ENCODE peak calls at places on chromosomes 13 and 19, in four cellular contexts. One of them, this sample, is unnamed. For H3K4me1, the result is how much of the 10 kb centered on the place peaks cover.

GRCh38 chr13:107832521-107833095 is 382.7 kb downstream of the LIG4 start:
- DNase-seq in stomach: no peak
- DNase-seq in endothelial cell of umbilical vein: no peak
- DNase-seq in sigmoid colon: no peak
- DNase-seq in this sample: no peak

GRCh38 chr19:52961981-52962380 is 700 bp downstream of the ZNF816 start:
- DNase-seq in stomach: no peak
- DNase-seq in endothelial cell of umbilical vein: no peak
- DNase-seq in sigmoid colon: no peak
- DNase-seq in this sample: no peak

GRCh38 chr13:73934215-73934623 is 200.0 kb downstream of the KLF12 start:
- DNase-seq in stomach: no peak
- DNase-seq in endothelial cell of umbilical vein: peak
- DNase-seq in sigmoid colon: no peak
- DNase-seq in this sample: no peak

GRCh38 chr19:40398417-40399056 is 8.6 kb upstream of the HIPK4 start:
- DNase-seq in stomach: peak
- DNase-seq in endothelial cell of umbilical vein: peak
- DNase-seq in sigmoid colon: no peak
- DNase-seq in this sample: no peak

GRCh38 chr19:55285225-55285890 is 1.6 kb downstream of the BRSK1 start:
- DNase-seq in stomach: no peak
- DNase-seq in endothelial cell of umbilical vein: no peak
- DNase-seq in sigmoid colon: no peak
- DNase-seq in this sample: no peak

GRCh38 chr19:49149652-49150105 is 5.5 kb downstream of the HRC start:
- DNase-seq in stomach: peak
- DNase-seq in endothelial cell of umbilical vein: peak
- DNase-seq in sigmoid colon: peak
- DNase-seq in this sample: no peak

GRCh38 chr19:30718728-30719127 is 346.5 kb downstream of the ZNF536 start:
- DNase-seq in stomach: no peak
- DNase-seq in endothelial cell of umbilical vein: no peak
- DNase-seq in sigmoid colon: no peak
- DNase-seq in this sample: no peak

GRCh38 chr13:44243198-44243852 is 130.3 kb upstream of the SERP2 start:
- DNase-seq in stomach: peak
- DNase-seq in endothelial cell of umbilical vein: peak
- DNase-seq in sigmoid colon: no peak
- DNase-seq in this sample: no peak

GRCh38 chr13:85417807-85418206 is 381.4 kb downstream of the SLITRK6 start:
- DNase-seq in stomach: no peak
- DNase-seq in endothelial cell of umbilical vein: no peak
- DNase-seq in sigmoid colon: no peak
- DNase-seq in this sample: no peak

GRCh38 chr19:35533822-35534521 is 716 bp downstream of the GAPDHS start:
- DNase-seq in stomach: peak
- DNase-seq in endothelial cell of umbilical vein: no peak
- DNase-seq in sigmoid colon: no peak
- DNase-seq in this sample: peak

GRCh38 chr19:44587863-44588752 is 25.3 kb upstream of the IGSF23 start:
- DNase-seq in stomach: no peak
- DNase-seq in endothelial cell of umbilical vein: peak
- DNase-seq in sigmoid colon: no peak
- DNase-seq in this sample: no peak

GRCh38 chr13:25796474-25796873 is 255.3 kb downstream of the SHISA2 start:
- DNase-seq in stomach: no peak
- DNase-seq in endothelial cell of umbilical vein: no peak
- DNase-seq in sigmoid colon: no peak
- DNase-seq in this sample: no peak

GRCh38 chr13:33740134-33740538 is 77.8 kb upstream of the RFC3 start:
- DNase-seq in stomach: no peak
- DNase-seq in endothelial cell of umbilical vein: peak
- DNase-seq in sigmoid colon: no peak
- DNase-seq in this sample: no peak

GRCh38 chr19:3403489-3404323 is 37.3 kb downstream of the NFIC start:
- DNase-seq in stomach: peak
- DNase-seq in endothelial cell of umbilical vein: peak
- DNase-seq in sigmoid colon: peak
- DNase-seq in this sample: peak

GRCh38 chr13:74114641-74115040 is 19.6 kb downstream of the KLF12 start:
- DNase-seq in stomach: no peak
- DNase-seq in endothelial cell of umbilical vein: no peak
- DNase-seq in sigmoid colon: no peak
- DNase-seq in this sample: no peak

GRCh38 chr13:47708386-47708785 is 292.7 kb downstream of the SUCLA2 start:
- DNase-seq in stomach: no peak
- DNase-seq in endothelial cell of umbilical vein: no peak
- DNase-seq in sigmoid colon: no peak
- DNase-seq in this sample: no peak

GRCh38 chr13:59236309-59236939 is 927.3 kb downstream of the DIAPH3 start:
- DNase-seq in stomach: no peak
- DNase-seq in endothelial cell of umbilical vein: no peak
- DNase-seq in sigmoid colon: no peak
- DNase-seq in this sample: no peak

GRCh38 chr13:29457299-29457698 is 138.2 kb downstream of the SLC7A1 start:
- DNase-seq in stomach: no peak
- DNase-seq in endothelial cell of umbilical vein: peak
- DNase-seq in sigmoid colon: no peak
- DNase-seq in this sample: no peak

GRCh38 chr13:113413178-113413897 is 40.0 kb downstream of the ADPRHL1 start:
- DNase-seq in stomach: no peak
- DNase-seq in endothelial cell of umbilical vein: no peak
- DNase-seq in sigmoid colon: no peak
- DNase-seq in this sample: no peak

GRCh38 chr13:41597348-41598041 is 140.1 kb downstream of the RGCC start:
- DNase-seq in stomach: no peak
- DNase-seq in endothelial cell of umbilical vein: no peak
- DNase-seq in sigmoid colon: no peak
- DNase-seq in this sample: no peak

GRCh38 chr19:495047-495439 is 1.2 kb upstream of the MADCAM1 start:
- DNase-seq in stomach: no peak
- DNase-seq in endothelial cell of umbilical vein: no peak
- DNase-seq in sigmoid colon: no peak
- DNase-seq in this sample: no peak

GRCh38 chr13:87172166-87172825 is 498.9 kb upstream of the SLITRK5 start:
- DNase-seq in stomach: no peak
- DNase-seq in endothelial cell of umbilical vein: no peak
- DNase-seq in sigmoid colon: no peak
- DNase-seq in this sample: no peak

GRCh38 chr13:29428310-29428991 is 167.0 kb downstream of the SLC7A1 start:
- DNase-seq in stomach: no peak
- DNase-seq in endothelial cell of umbilical vein: no peak
- DNase-seq in sigmoid colon: no peak
- DNase-seq in this sample: no peak

GRCh38 chr19:46616631-46617322 is 8.1 kb downstream of the PTGIR start:
- DNase-seq in stomach: peak
- DNase-seq in endothelial cell of umbilical vein: peak
- DNase-seq in sigmoid colon: no peak
- DNase-seq in this sample: peak

DNA sequence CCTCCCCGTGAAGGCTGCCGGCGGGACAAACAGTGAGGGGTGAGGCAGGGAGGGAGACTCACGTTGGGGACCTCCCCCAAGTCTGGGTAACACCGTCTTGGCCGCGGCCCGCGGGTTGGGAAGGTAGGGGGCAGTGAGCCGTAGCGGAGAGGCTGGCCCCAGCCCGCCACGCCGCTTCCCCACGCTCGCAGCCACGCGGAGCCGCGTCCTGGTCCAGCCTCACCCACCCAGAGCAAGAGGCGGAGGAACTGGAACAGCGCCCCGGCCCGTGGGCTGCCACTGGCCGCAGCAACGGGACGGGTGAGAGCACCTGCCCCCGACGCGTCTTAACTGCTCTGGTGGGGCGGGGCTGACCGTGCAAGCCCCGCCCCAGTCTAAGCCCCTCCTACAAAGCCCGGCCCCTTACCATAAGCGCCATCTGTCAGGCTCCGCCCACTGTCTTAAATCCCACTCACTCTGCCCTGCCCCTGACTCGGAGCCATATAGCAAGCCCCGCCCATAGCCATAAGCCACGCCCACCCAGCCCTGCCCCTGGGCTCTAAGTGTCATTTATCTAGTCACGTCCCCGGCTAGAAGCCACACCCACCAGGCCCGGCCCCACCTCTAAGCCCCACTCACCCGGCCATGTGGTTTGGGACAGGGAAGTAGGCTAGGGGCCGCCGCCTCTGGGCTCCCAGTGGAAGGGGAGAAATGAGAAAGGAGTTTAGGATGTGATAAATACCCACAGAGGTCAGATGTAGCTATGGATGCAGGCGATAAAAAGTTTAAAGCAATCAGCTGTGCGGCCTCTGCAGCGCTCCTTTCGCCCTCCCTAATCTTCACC is 2.1 kb upstream of the CCL25 start:
- DNase-seq in stomach: peak
- DNase-seq in endothelial cell of umbilical vein: peak
- DNase-seq in sigmoid colon: peak
- DNase-seq in this sample: peak
- TF ChIP-seq POLR2A in stomach: no peak
- TF ChIP-seq POLR2A in endothelial cell of umbilical vein: no peak
- TF ChIP-seq POLR2A in sigmoid colon: no peak
- TF ChIP-seq POLR2A in this sample: no peak

DNA sequence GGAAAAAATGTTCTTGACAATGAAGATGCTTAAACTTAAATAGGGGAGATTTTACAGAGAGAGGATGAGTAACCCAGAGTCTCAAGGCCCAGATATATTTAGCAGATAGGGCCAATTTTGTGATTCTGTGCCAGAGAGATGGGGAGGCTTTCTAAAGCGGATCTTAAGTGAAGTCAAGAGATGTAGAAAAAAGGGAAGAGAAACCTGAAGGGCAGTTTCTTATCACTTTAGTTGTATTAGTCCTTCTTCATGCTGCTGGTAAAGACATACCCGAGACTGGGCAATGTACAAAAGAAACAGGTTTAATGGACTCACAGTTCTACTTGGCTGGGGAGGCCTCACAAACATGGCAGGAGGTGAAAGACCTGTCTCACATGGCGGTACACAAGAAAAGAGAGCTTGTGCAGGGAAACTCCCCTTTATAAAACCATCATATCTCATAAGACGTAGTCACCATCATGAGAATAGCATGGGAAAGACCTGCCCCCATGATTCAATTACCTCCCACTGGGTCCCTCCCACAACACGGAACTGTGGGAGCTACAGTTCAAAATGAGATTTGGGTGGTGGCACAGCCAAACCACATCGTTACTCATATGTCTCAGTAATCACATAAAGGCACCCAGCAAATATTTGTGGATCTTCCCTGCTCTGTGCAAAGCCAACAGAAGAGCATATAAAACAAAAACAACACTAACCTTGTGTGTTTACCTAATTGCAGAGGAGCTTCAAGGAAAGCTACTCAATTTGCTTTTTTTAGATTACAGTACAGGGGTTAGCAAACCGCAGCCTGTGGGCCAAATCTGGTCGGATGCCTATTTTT is 102.6 kb upstream of the MYCBP2 start:
- DNase-seq in stomach: no peak
- DNase-seq in endothelial cell of umbilical vein: no peak
- DNase-seq in sigmoid colon: no peak
- DNase-seq in this sample: no peak
- H3K4me3 ChIP-seq in stomach: no peak
- H3K4me3 ChIP-seq in endothelial cell of umbilical vein: no peak
- H3K4me3 ChIP-seq in sigmoid colon: no peak
- H3K4me3 ChIP-seq in this sample: no peak

GRCh38 chr19:15402411-15403150 is 16.2 kb downstream of the AKAP8L start:
- DNase-seq in stomach: no peak
- DNase-seq in endothelial cell of umbilical vein: no peak
- DNase-seq in sigmoid colon: peak
- DNase-seq in this sample: no peak
- H3K4me1 ChIP-seq in stomach: under half
- H3K4me1 ChIP-seq in endothelial cell of umbilical vein: under half
- H3K4me1 ChIP-seq in sigmoid colon: half or more
- H3K4me1 ChIP-seq in this sample: half or more

GRCh38 chr19:14118165-14119051 is 846 bp upstream of the PRKACA start:
- DNase-seq in stomach: peak
- DNase-seq in endothelial cell of umbilical vein: peak
- DNase-seq in sigmoid colon: peak
- DNase-seq in this sample: peak
- TF ChIP-seq POLR2A in stomach: no peak
- TF ChIP-seq POLR2A in endothelial cell of umbilical vein: peak
- TF ChIP-seq POLR2A in sigmoid colon: peak
- TF ChIP-seq POLR2A in this sample: no peak

GRCh38 chr13:46498650-46499049 is 54.3 kb upstream of the LRCH1 start:
- DNase-seq in stomach: no peak
- DNase-seq in endothelial cell of umbilical vein: no peak
- DNase-seq in sigmoid colon: no peak
- DNase-seq in this sample: no peak

GRCh38 chr13:46495647-46496046 is 57.3 kb upstream of the LRCH1 start:
- DNase-seq in stomach: no peak
- DNase-seq in endothelial cell of umbilical vein: no peak
- DNase-seq in sigmoid colon: no peak
- DNase-seq in this sample: no peak

GRCh38 chr13:46492946-46493345 is 60.0 kb upstream of the LRCH1 start:
- DNase-seq in stomach: no peak
- DNase-seq in endothelial cell of umbilical vein: peak
- DNase-seq in sigmoid colon: no peak
- DNase-seq in this sample: no peak

GRCh38 chr13:46495066-46495465 is 57.9 kb upstream of the LRCH1 start:
- DNase-seq in stomach: no peak
- DNase-seq in endothelial cell of umbilical vein: no peak
- DNase-seq in sigmoid colon: no peak
- DNase-seq in this sample: no peak

GRCh38 chr13:46496086-46496485 is 56.9 kb upstream of the LRCH1 start:
- DNase-seq in stomach: no peak
- DNase-seq in endothelial cell of umbilical vein: no peak
- DNase-seq in sigmoid colon: no peak
- DNase-seq in this sample: no peak
- H3K4me3 ChIP-seq in stomach: no peak
- H3K4me3 ChIP-seq in endothelial cell of umbilical vein: no peak
- H3K4me3 ChIP-seq in sigmoid colon: no peak
- H3K4me3 ChIP-seq in this sample: no peak

DNA sequence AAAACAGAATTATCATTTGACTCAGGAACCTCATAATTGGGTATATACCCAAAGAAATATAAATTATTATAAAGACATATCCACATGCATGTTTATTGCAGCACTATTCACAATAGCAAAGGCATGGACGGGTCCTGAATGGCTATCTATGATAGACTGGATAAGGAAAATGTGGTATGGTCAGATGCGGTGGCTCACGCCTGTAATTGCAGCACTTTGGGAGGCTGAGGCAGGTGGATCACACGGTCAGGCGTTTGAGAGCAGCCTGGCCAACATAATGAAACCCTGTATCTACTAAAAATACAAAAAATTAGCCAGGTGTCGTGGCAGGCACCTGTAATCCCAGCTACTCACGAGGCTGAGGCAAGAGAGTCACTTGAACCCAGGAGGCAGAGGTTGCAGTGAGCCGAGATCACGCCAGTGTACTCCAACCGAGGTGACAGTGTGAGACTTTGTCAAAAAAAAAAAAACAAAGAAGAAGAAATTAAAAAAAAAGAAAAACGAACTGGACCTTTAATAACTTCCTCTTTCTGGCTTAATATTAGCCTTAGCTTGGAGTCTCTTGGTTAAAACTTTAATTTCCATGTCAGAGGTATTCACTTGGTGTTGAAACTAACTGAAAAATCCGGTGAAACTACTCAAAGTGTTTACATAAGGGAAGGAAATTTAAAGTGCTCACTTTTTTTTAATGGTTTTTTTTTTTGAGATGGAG is 104.4 kb downstream of the ZNF486 start:
- DNase-seq in stomach: no peak
- DNase-seq in endothelial cell of umbilical vein: no peak
- DNase-seq in sigmoid colon: no peak
- DNase-seq in this sample: no peak
- H3K4me1 ChIP-seq in stomach: under half
- H3K4me1 ChIP-seq in endothelial cell of umbilical vein: under half
- H3K4me1 ChIP-seq in sigmoid colon: under half
- H3K4me1 ChIP-seq in this sample: under half